ENCODE peak calls at places on chromosomes 3 and 15, in six cellular contexts. C is AG04449, V is stomach, J is mucosa of descending colon, F is transverse colon, B is GM23338. W is an unnamed sample.

GRCh38 chr15:68704496-68705021 is 116.1 kb downstream of the ANP32A start:
- DNase-seq in V (peak), C (no peak), J (no peak), F (peak), B (no peak), W (no peak)

GRCh38 chr3:45640091-45640507 is 45.5 kb downstream of the LIMD1 start:
- DNase-seq in J (no peak), V (no peak), C (no peak), F (no peak), B (no peak), W (no peak)

GRCh38 chr15:66684136-66684681 is 17.8 kb upstream of the SMAD6 start:
- DNase-seq in V (no peak), F (no peak), J (no peak), B (no peak), C (no peak), W (no peak)

GRCh38 chr3:70728311-70728710 is 415.9 kb upstream of the MDFIC2 start:
- DNase-seq in V (no peak), F (no peak), C (no peak), B (no peak), J (no peak), W (no peak)

GRCh38 chr3:127671523-127672428 is 976 bp upstream of the ABTB1 start:
- DNase-seq in B (peak), V (peak), F (no peak), J (peak), C (no peak), W (peak)

GRCh38 chr3:196414469-196414868 is 17.8 kb downstream of the UBXN7 start:
- DNase-seq in V (no peak), J (no peak), F (no peak), C (no peak), B (no peak), W (no peak)

GRCh38 chr3:100440895-100441294 is 39.6 kb downstream of the LNP1 start:
- DNase-seq in B (no peak), C (no peak), J (no peak), V (no peak), F (no peak), W (no peak)

GRCh38 chr15:36653851-36654250 is 74.4 kb downstream of the CDIN1 start:
- DNase-seq in B (no peak), J (no peak), V (no peak), F (no peak), C (no peak), W (no peak)

GRCh38 chr3:184360070-184360833 is 1.2 kb downstream of the CLCN2 start:
- DNase-seq in V (no peak), C (no peak), J (peak), F (no peak), B (no peak), W (no peak)

GRCh38 chr15:25176991-25177954 is 222.5 kb downstream of the SNRPN start:
- DNase-seq in F (peak), C (no peak), V (peak), J (no peak), B (no peak), W (no peak)

GRCh38 chr15:74121858-74122257 is 8.5 kb upstream of the ISLR2 start:
- DNase-seq in C (no peak), B (no peak), V (no peak), J (no peak), F (no peak), W (no peak)

GRCh38 chr3:177889158-177889557 is 647.1 kb upstream of the KCNMB2 start:
- DNase-seq in V (no peak), B (no peak), C (no peak), J (no peak), F (no peak), W (no peak)

GRCh38 chr3:66413151-66413751 is 87.6 kb downstream of the LRIG1 start:
- DNase-seq in V (peak), B (no peak), C (peak), F (no peak), J (no peak), W (no peak)

GRCh38 chr3:81931265-81931664 is 169.8 kb upstream of the GBE1 start:
- DNase-seq in J (no peak), C (no peak), F (no peak), V (no peak), B (no peak), W (no peak)

GRCh38 chr3:103906304-103906703 is 1460.4 kb upstream of the ALCAM start:
- DNase-seq in J (no peak), B (no peak), C (no peak), F (no peak), V (no peak), W (no peak)
- H3K4me3 ChIP-seq in J (no peak), B (no peak), C (no peak), F (no peak), V (no peak), W (no peak)

GRCh38 chr3:52299815-52300611 is 12.4 kb downstream of the GLYCTK start:
- DNase-seq in F (no peak), C (no peak), J (no peak), V (peak), B (peak), W (no peak)
- TF ChIP-seq CTCF in F (no peak), C (peak), J (no peak), V (no peak), B (peak), W (no peak)

DNA sequence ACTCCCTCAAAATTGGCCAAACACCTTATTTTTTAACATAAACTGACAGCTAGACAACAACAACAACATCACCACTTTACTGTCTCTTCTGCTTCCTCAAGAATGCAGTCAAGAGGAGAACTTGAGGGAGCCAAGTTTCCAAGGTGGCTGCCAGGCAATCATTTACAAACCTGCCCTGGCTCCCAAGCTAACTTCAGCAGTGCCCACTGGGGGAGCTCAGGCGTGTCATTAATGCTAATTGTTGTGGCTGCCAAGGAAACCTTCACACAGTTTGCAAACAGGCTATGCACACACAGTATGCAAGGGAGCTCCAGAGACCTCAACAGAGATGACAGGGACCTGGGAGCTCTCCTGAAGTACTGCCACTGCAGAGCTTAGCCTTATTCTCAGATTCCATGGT is 2.1 kb downstream of the DZIP1L start:
- DNase-seq in F (no peak), B (peak), J (no peak), C (no peak), V (no peak), W (no peak)
- H3K4me3 ChIP-seq in F (no peak), B (no peak), J (no peak), C (peak), V (no peak), W (no peak)

DNA sequence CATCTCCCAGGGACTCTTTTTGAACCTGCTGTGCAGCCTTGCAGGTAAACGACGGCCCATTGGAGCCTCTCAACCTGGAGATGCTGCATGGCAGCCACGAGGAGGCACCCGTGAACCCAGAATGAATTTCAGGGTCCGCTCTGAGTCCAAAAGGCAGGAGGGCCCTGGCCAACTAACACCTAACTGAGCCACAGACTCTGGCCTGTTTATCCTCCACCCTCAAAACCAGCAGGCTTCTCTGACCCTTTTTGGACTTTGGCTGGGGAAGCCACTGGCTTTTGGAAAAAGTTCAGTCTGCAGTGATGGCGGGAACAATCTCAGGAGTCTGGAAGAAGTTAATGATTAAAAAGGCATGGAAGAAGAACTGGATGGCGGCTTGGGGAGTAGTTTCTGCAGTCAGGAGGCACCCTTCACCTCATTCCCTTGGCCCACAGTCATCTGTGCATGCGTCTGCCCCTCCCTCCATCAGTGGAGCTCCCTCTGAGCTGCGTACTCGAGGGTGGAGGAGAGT is 4.1 kb downstream of the PXYLP1 start:
- DNase-seq in F (peak), B (peak), V (no peak), J (no peak), C (no peak), W (no peak)
- TF ChIP-seq CTCF in F (no peak), B (peak), V (no peak), J (no peak), C (no peak), W (peak)

GRCh38 chr3:134430950-134431445 is 54.8 kb downstream of the ANAPC13 start:
- DNase-seq in C (no peak), J (no peak), F (no peak), B (no peak), V (no peak), W (peak)
- H3K4me3 ChIP-seq in C (no peak), J (no peak), F (no peak), B (no peak), V (no peak), W (no peak)

GRCh38 chr3:126664591-126665214 is 9.8 kb upstream of the TXNRD3 start:
- DNase-seq in F (no peak), V (no peak), B (peak), C (no peak), J (no peak), W (no peak)
- TF ChIP-seq CTCF in F (no peak), V (no peak), B (peak), C (no peak), J (no peak), W (no peak)

DNA sequence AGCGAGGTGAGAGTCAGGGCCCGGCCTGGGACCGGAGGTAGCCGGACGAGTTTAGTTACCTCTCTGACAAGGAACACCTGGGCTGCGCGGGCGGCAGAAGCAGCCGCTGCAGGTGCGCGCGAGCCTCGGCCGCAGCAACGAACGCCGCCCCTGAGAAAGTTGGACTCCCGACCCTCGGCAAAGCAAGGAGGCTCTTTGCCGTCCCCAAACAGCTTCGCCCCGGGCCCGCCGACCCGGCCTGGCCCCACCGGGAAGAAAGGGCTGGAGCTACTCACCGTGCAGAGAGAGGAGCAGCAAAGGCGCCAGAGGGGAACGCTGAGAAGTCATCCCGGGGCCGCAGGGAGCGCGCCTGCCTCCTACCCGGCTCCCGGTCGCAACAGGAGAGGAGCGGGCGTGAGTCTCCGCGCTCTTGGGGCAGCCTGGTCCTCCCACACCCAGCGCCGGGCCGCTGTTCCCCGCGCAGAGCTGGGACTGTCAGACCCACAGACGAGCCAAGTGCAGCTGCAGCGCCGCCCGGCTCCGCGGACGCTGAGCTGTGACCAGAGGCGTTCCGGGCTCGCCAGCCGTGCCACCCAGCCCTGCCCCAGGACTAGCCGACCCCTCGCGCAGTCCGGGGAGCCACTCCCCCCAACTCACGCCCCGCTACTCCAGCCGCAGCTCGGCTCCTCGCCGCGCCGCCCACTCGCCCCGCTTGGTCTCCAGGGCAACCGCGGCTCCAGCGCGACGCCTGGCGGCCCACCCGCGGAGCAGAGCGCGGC is at the start of gene IGSF11:
- DNase-seq in F (peak), J (peak), V (peak), C (no peak), B (peak), W (peak)
- H3K4me3 ChIP-seq in F (peak), J (no peak), V (peak), C (peak), B (peak), W (peak)

GRCh38 chr15:58931985-58932384 is 1.5 kb downstream of the SLTM start:
- DNase-seq in F (peak), B (no peak), V (peak), C (no peak), J (no peak), W (peak)

GRCh38 chr15:58932791-58933310 is 628 bp downstream of the SLTM start:
- DNase-seq in B (peak), J (no peak), F (no peak), V (peak), C (no peak), W (no peak)

GRCh38 chr15:58934521-58934920 is 1.0 kb upstream of the SLTM start:
- DNase-seq in V (no peak), F (no peak), B (peak), C (no peak), J (no peak), W (no peak)

GRCh38 chr15:58934114-58934447 is 602 bp upstream of the SLTM start:
- DNase-seq in J (no peak), C (no peak), F (no peak), B (no peak), V (no peak), W (no peak)

DNA sequence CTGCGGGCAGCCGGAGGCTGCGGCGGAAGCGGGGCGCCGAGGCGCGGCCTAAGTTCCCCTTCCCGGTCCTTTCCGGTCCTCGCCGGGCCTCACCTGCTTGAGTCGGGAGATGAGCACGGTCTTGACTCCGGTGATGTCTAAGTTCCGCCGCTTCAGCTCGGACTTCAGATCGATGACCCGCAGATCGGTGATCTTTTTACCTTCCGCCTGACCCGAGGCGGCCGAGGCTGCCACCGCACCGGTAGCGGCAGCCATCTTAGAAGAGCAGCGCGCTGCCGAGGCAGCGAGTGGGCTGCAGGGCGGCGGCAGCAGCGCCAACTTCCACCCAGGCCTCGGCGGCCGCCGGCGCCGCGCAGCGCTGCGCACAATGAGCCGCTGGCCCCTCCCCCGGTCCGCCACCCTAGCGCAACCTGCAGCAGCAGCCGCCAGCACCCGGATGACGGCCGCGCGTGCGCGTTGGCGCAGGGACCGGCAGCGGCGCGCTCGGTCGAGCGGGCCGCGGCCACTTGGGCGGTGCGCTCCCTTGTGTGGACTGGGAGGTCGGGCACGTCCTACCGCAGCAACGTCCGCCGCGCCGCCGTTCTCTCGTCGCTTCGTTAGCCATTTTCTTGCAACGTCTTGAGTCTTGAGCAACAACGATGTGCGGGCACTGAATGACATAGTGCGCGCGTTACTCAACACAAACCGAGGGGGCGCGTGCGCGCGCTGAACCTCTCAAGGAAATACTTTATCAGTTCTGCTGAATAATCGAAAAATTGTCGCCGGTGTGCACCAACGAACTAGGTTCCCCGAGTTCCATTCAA is at the start of gene SLTM:
- DNase-seq in C (peak), V (peak), F (peak), B (peak), J (peak), W (peak)
- TF ChIP-seq CTCF in C (no peak), V (no peak), F (peak), B (peak), J (no peak), W (no peak)

GRCh38 chr15:34336947-34337556 is 529 bp downstream of the SLC12A6 start:
- DNase-seq in J (no peak), B (peak), F (peak), V (no peak), C (no peak), W (peak)

GRCh38 chr15:34337557-34338306 is at the start of gene SLC12A6:
- DNase-seq in B (peak), J (peak), F (peak), V (peak), C (peak), W (peak)

GRCh38 chr15:34336333-34336732 is 1.2 kb downstream of the SLC12A6 start:
- DNase-seq in B (no peak), F (peak), V (no peak), J (no peak), C (no peak), W (peak)

GRCh38 chr15:34335176-34335575 is 2.4 kb downstream of the SLC12A6 start:
- DNase-seq in V (no peak), B (no peak), C (no peak), J (no peak), F (no peak), W (peak)

DNA sequence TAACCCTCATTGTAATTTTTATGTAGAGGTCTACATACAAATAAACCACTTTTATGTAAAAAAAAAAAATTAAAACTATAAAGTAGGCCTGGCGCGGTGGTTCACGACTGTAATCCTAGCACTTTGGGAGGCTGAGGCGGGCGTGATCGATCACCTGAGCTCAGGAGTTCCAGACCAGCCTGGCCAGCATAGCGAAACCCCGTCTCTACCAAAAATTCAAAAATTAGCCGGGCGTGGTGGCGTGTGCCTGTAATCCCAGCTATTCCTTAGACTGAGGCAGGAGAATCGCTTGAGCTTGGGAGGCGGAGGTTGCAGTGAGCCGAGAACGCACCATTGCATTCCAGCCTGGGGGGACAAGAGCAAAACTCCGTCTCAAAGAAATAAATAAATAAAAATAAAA is 766 bp upstream of the SLC12A6 start:
- DNase-seq in C (no peak), V (no peak), B (peak), F (no peak), J (no peak), W (no peak)
- H3K4me3 ChIP-seq in C (peak), V (peak), B (peak), F (peak), J (no peak), W (peak)